ENCODE peak calls at places on chromosomes 5 and 9, in four cellular contexts. K is left cardiac atrium, T is HTR-8/SVneo, L is pancreas. P is an unnamed sample.

GRCh38 chr5:124741711-124742496 is 4.5 kb downstream of the ZNF608 start:
- DNase-seq in T (peak), K (no peak), L (peak), P (no peak)

GRCh38 chr5:73311291-73312110 is 137.1 kb downstream of the FOXD1 start:
- DNase-seq in T (peak), K (peak), L (no peak), P (no peak)

GRCh38 chr9:136107155-136107952 is 11.3 kb downstream of the TMEM250 start:
- DNase-seq in L (no peak), T (no peak), K (no peak), P (no peak)

GRCh38 chr5:159522841-159523240 is 192.6 kb upstream of the IL12B start:
- DNase-seq in L (no peak), T (no peak), K (no peak), P (no peak)

GRCh38 chr9:38724749-38725148 is 4.8 kb upstream of the FAM240B start:
- DNase-seq in L (no peak), K (no peak), T (no peak), P (no peak)

GRCh38 chr9:96453625-96454024 is 3.7 kb downstream of the HABP4 start:
- DNase-seq in K (no peak), L (no peak), T (peak), P (no peak)

GRCh38 chr9:21326526-21327139 is 8.6 kb downstream of the KLHL9 start:
- DNase-seq in K (no peak), T (peak), L (no peak), P (no peak)

GRCh38 chr5:141611289-141611688 is 7.5 kb downstream of the DIAPH1 start:
- DNase-seq in T (no peak), K (no peak), L (no peak), P (no peak)

GRCh38 chr5:137575847-137576246 is 76.7 kb upstream of the SPOCK1 start:
- DNase-seq in T (no peak), K (no peak), L (no peak), P (no peak)

GRCh38 chr5:81233080-81233634 is at the start of gene CKMT2:
- DNase-seq in T (no peak), K (peak), L (peak), P (no peak)

GRCh38 chr9:8070779-8071444 is 271.3 kb upstream of the DMAC1 start:
- DNase-seq in K (no peak), L (no peak), T (no peak), P (no peak)

GRCh38 chr9:124419832-124420489 is 4.7 kb upstream of the PSMB7 start:
- DNase-seq in T (no peak), K (no peak), L (no peak), P (no peak)

GRCh38 chr9:129166962-129167557 is 11.0 kb downstream of the IER5L start:
- DNase-seq in L (peak), K (peak), T (peak), P (no peak)

P was measured in pulmonary artery endothelial cell.